ENCODE peak calls at places on chromosome 22, in nine cellular contexts. K is right lobe of liver; U is iPS DF 6.9; H is brain microvascular endothelial cell; I is CD4-positive, CD25-positive, alpha-beta regulatory T cell; T is right cardiac atrium; M is spleen; X is adrenal gland; S is Peyer's patch. G is an unnamed sample.

GRCh38 chr22:29004647-29005371 is 56.8 kb downstream of the C22orf31 start:
- DNase-seq in K (peak), U (peak), H (no peak), I (no peak), T (peak), M (no peak), X (peak), S (no peak), G (peak)

GRCh38 chr22:43540570-43540969 is 128.8 kb downstream of the MPPED1 start:
- DNase-seq in K (no peak), U (no peak), H (no peak), I (no peak), T (no peak), M (no peak), X (no peak), S (no peak), G (no peak)

GRCh38 chr22:40426671-40427070 is 56.3 kb downstream of the SGSM3 start:
- DNase-seq in K (no peak), U (no peak), H (no peak), I (no peak), T (no peak), M (no peak), X (peak), S (no peak), G (peak)

GRCh38 chr22:20324139-20324516 is 4.3 kb upstream of the DGCR6L start:
- DNase-seq in K (no peak), U (no peak), H (no peak), I (peak), T (no peak), M (no peak), X (no peak), S (peak), G (no peak)

GRCh38 chr22:48491451-48491941 is 1336.2 kb downstream of the BRD1 start:
- DNase-seq in K (peak), U (no peak), H (no peak), I (no peak), T (no peak), M (peak), X (no peak), S (no peak), G (no peak)

GRCh38 chr22:45879552-45879949 is 97.4 kb downstream of the WNT7B start:
- DNase-seq in K (peak), U (no peak), H (no peak), I (no peak), T (no peak), M (peak), X (no peak), S (no peak), G (peak)

GRCh38 chr22:38347181-38347943 is 30.1 kb upstream of the CSNK1E start:
- DNase-seq in K (peak), U (no peak), H (no peak), I (no peak), T (no peak), M (peak), X (no peak), S (no peak), G (no peak)

GRCh38 chr22:25682071-25682470 is 59.9 kb upstream of the MYO18B start:
- DNase-seq in K (no peak), U (no peak), H (no peak), I (no peak), T (no peak), M (no peak), X (no peak), S (no peak), G (no peak)

GRCh38 chr22:42343551-42344081 is 73.2 kb upstream of the TCF20 start:
- DNase-seq in K (no peak), U (no peak), H (no peak), I (peak), T (no peak), M (no peak), X (no peak), S (no peak), G (no peak)

GRCh38 chr22:46918197-46918596 is 155.7 kb downstream of the TBC1D22A start:
- DNase-seq in K (no peak), U (no peak), H (no peak), I (no peak), T (no peak), M (no peak), X (no peak), S (no peak), G (no peak)

DNA sequence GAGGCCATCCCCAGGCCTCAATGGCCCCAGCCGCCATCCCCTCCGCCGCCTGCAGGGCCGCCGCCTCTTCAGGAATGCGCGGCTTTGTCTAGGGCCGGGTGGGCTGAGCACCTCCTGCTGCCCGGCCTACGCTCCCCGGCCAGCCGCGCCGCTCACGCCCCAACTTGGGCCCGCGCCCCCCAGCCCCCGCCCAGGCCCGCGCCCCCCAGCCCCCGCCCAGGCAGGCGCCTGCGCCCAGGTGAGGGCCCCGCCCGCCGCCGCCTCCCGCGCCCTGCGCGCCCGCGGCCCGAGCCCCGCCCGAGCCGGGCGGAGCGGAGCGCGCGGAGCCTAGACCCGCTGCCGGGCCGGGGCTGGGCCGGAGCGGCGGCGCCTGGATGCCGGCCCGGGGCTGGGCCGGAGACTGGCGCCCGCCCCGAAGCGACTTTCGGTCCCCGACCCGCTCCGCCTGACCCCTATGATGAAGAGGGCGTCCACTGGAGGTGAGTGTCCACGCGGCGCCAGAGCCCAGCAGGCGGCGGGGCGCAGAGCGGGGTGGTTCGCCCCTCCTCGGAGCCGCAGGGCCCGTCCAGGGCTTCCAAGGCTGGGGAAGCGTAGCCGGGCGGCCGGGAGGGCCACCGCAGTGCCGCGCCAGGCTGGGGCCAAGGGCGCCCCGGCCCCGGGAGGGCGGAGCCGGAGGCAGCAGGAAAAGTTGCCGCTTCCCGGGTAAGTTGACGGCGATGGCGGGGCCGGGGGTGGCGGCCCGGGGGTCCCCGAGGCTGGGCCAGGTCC is 34.3 kb upstream of the PRODH start:
- DNase-seq in K (no peak), U (no peak), H (no peak), I (no peak), T (peak), M (peak), X (peak), S (no peak), G (no peak)
- H3K4me3 ChIP-seq in K (peak), U (peak), H (peak), I (no peak), T (peak), M (peak), X (peak), S (peak), G (peak)

DNA sequence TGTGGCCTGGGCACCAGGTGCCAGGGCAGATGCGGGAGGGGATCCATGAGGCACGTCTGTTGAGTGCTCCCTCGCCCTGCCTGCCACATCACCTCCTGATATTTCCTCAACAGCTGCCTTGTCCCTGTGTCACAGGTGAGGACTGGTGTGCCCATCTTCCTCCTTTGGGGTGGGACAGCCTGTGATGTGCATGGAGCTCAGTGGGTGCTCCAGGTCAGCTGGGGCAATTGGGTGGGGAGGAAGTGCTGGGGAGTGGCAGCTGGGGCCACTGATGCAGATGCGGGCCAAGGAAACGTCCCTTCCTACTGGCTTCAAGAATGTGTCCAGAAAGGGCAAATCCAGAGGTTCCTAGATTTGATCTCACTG is 83.6 kb downstream of the MORC2 start:
- DNase-seq in K (peak), U (no peak), H (no peak), I (no peak), T (no peak), M (peak), X (no peak), S (no peak), G (no peak)
- H3K27ac ChIP-seq in K (no peak), U (no peak), H (no peak), I (no peak), T (no peak), M (no peak), X (no peak), S (no peak), G (no peak)

GRCh38 chr22:23495614-23496444 is 84.3 kb downstream of the IGLL1 start:
- DNase-seq in K (no peak), U (no peak), H (no peak), I (no peak), T (no peak), M (peak), X (no peak), S (no peak), G (no peak)

GRCh38 chr22:23497016-23497885 is 82.8 kb downstream of the IGLL1 start:
- DNase-seq in K (no peak), U (no peak), H (no peak), I (no peak), T (no peak), M (no peak), X (no peak), S (no peak), G (no peak)

GRCh38 chr22:23494593-23495266 is 85.4 kb downstream of the IGLL1 start:
- DNase-seq in K (no peak), U (no peak), H (no peak), I (no peak), T (no peak), M (no peak), X (no peak), S (no peak), G (no peak)

GRCh38 chr22:23498811-23499798 is 81.0 kb downstream of the IGLL1 start:
- DNase-seq in K (no peak), U (no peak), H (no peak), I (no peak), T (no peak), M (peak), X (peak), S (no peak), G (no peak)

DNA sequence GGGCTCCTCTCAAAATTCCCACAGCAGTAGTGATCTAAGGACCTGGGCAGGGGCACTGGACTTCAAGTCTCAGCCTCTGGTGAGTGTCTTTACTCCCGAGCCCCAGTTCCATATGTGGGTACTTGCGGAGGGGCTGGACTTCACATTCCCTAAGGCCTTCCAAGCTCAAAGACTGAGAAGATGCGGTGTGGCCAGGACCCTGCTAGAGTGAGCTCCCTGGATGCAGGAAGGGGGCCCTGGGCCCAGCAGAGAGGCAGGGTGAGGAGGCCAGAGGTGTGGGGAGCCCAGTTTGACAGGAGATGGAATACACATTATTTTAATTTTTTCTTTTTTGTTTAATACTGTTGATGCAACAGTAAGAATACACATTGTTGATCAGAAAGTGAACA is 83.7 kb downstream of the IGLL1 start:
- DNase-seq in K (no peak), U (no peak), H (no peak), I (no peak), T (no peak), M (no peak), X (no peak), S (no peak), G (no peak)
- H3K4me3 ChIP-seq in K (no peak), U (no peak), H (no peak), I (no peak), T (no peak), M (no peak), X (no peak), S (no peak), G (no peak)

DNA sequence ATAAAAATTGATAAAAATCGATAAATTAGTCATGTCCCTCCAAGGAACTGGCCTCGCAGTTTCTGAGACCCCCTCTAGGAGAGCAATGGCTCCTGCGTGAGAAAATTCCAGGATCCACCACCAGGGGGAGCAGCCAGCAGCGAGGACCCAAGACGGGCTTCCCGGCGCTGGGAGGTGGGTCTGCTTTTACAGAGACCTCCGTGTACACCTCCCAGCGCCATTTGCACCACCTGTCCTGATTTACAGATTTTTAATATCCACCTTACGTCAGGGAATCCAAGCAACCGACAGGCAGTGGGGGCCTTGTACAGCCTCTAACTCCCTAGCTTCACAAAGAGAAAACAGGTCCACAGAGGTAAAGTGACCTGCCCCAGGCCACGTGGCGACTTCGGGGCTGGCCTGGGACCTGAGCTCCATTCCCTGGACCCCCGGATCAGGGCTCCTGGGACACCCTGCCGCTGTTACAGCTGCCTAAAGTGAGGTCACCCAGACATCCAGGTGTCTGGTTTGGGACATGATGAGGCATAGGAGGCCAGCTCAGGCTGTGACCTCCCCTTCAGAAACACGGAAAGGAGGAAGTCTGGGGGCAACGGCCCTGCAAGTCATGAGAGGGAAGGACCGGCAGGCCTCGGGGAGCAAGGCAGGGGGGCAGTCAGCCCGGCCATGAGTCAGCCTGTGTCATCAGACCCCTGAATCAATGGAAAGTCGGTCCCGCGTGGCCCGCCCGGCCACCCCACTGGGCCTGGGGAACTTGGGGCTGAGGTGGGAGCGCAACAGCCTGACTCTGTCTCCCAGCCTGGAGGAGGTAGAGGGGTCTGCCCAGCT is 3.5 kb downstream of the OSM start:
- DNase-seq in K (peak), U (no peak), H (no peak), I (peak), T (peak), M (peak), X (peak), S (peak), G (peak)
- H3K27ac ChIP-seq in K (no peak), U (no peak), H (no peak), I (peak), T (no peak), M (peak), X (no peak), S (no peak), G (no peak)

GRCh38 chr22:19175026-19175601 is 3.4 kb downstream of the SLC25A1 start:
- DNase-seq in K (no peak), U (no peak), H (no peak), I (no peak), T (no peak), M (no peak), X (no peak), S (no peak), G (no peak)
- H3K4me3 ChIP-seq in K (no peak), U (no peak), H (no peak), I (no peak), T (no peak), M (no peak), X (no peak), S (no peak), G (no peak)

DNA sequence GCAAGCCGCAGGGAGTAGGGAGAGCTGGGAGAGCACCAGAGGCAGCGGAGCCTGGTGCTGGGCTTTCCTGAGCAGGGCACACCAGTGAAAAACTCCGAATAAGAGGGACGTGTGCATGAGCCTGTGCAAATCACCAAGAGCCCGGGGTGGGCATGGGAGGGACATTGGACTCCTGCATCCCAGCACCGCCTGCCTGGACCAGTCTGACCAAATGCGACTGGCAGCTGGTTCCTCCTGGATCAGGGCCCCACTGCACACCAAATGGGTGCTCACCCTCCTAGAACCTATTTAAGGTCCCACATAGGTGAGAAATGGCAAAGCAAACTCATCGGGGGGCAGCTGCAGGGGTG is 3.1 kb downstream of the PPM1F start:
- DNase-seq in K (no peak), U (no peak), H (no peak), I (no peak), T (no peak), M (peak), X (no peak), S (no peak), G (no peak)
- H3K27ac ChIP-seq in K (peak), U (no peak), H (no peak), I (no peak), T (peak), M (peak), X (no peak), S (no peak), G (no peak)

DNA sequence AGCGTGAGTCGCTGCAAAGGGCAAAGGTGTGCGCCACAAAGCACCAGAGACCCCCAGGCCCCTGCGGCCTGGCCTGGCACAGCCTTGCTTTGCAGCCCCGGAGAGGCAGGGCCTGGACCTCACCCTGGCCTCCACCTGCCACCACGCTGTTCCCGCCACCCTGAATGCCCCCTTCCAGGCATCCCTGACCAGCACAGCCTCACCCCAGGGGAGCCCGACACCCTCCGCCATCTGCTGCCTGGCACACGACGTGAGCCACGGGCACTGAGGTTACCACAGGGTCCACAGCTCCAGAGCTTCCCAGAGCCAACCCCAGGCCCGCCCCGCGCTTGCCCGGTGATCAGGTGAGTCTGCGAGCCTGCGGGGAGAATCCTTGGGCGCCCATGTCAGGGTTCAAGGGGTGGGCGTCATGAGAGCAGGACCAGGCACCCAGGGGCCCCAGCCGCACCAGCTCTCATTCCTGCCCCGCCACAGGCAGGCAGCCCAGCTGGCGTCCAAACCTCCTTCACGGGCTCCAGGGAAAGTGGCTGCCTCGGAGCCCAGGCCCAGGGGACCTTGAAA is 171.3 kb downstream of the BRD1 start:
- DNase-seq in K (no peak), U (no peak), H (no peak), I (no peak), T (no peak), M (peak), X (no peak), S (no peak), G (no peak)
- H3K4me3 ChIP-seq in K (peak), U (no peak), H (no peak), I (peak), T (peak), M (peak), X (peak), S (peak), G (no peak)

G was measured in dorsolateral prefrontal cortex.